ENCODE peak calls at places on chromosomes 16 and 17, in ten cellular contexts. C is RWPE2, A is tibial artery, B is H1, O is suprapubic skin, T is heart right ventricle, U is uterus, L is hepatocyte, E is ovary, H is PC-3. K is an unnamed sample.
A peak's percentile ranks its signal among the peaks of the same experiment; 100 is the strongest.

GRCh38 chr17:76272541-76273434 is 7.6 kb downstream of the UBALD2 start:
- DNase-seq in E (no peak), T (no peak), B (no peak), C (no peak), L (no peak), U (no peak), H (no peak), A (no peak), O (no peak), K (no peak)

GRCh38 chr16:4624827-4625616 is 396 bp downstream of the MGRN1 start:
- DNase-seq in U (peak; percentile 57), E (peak; percentile 60), L (peak; percentile 82), O (peak; percentile 87), A (peak; percentile 70), B (no peak), T (peak; percentile 67), H (no peak), C (no peak), K (no peak)

GRCh38 chr16:27251561-27252205 is 16.9 kb downstream of the NSMCE1 start:
- DNase-seq in H (no peak), C (no peak), O (no peak), T (no peak), L (no peak), B (no peak), E (no peak), A (no peak), U (no peak), K (no peak)

GRCh38 chr17:44557653-44558285 is 485 bp downstream of the FZD2 start:
- DNase-seq in O (peak; percentile 64), E (peak; percentile 31), A (peak; percentile 61), C (peak; percentile 71), L (peak; percentile 68), B (no peak), T (peak; percentile 48), U (peak; percentile 38), H (no peak), K (no peak)

GRCh38 chr17:80447790-80448189 is 28.6 kb downstream of the NPTX1 start:
- DNase-seq in A (no peak), E (no peak), T (no peak), U (no peak), O (no peak), L (no peak), H (no peak), C (no peak), B (no peak), K (no peak)

GRCh38 chr16:75092777-75093176 is 23.8 kb downstream of the LDHD start:
- DNase-seq in B (no peak), L (no peak), O (no peak), H (no peak), T (no peak), C (no peak), E (no peak), A (no peak), U (no peak), K (no peak)

GRCh38 chr16:17803625-17804410 is 333.1 kb upstream of the XYLT1 start:
- DNase-seq in B (no peak), T (no peak), O (no peak), U (no peak), H (no peak), L (peak; percentile 13), C (no peak), E (no peak), A (no peak), K (no peak)

GRCh38 chr16:86663691-86664517 is 85.6 kb downstream of the FOXL1 start:
- DNase-seq in C (no peak), O (no peak), U (no peak), E (no peak), B (no peak), A (no peak), T (no peak), L (no peak), H (peak; percentile 4), K (no peak)

GRCh38 chr17:40553694-40554534 is 11.4 kb downstream of the CCR7 start:
- DNase-seq in U (peak; percentile 77), H (no peak), A (peak; percentile 87), B (no peak), O (peak; percentile 90), E (peak; percentile 63), T (peak; percentile 78), C (peak; percentile 30), L (no peak), K (no peak)

GRCh38 chr17:82888583-82889495 is 49.0 kb upstream of the ZNF750 start:
- DNase-seq in C (no peak), U (no peak), H (no peak), T (peak; percentile 79), B (no peak), A (no peak), L (no peak), O (no peak), E (no peak), K (no peak)

GRCh38 chr16:84446596-84447392 is 57.7 kb downstream of the MEAK7 start:
- DNase-seq in E (no peak), O (no peak), C (no peak), B (no peak), T (no peak), A (no peak), H (no peak), U (no peak), L (no peak), K (no peak)

GRCh38 chr16:78598186-78598585 is 498.7 kb downstream of the WWOX start:
- DNase-seq in C (no peak), E (no peak), U (no peak), O (no peak), T (no peak), B (no peak), H (no peak), A (no peak), L (no peak), K (no peak)
- H3K9me3 ChIP-seq in C (no peaks in the 10 kb centered on the region), E (no peaks in the 10 kb centered on the region), U (no peaks in the 10 kb centered on the region), O (no peaks in the 10 kb centered on the region), T (no peaks in the 10 kb centered on the region), B (no peaks in the 10 kb centered on the region), H (no peaks in the 10 kb centered on the region), A (no peaks in the 10 kb centered on the region), L (no peaks in the 10 kb centered on the region), K (no peaks in the 10 kb centered on the region)

GRCh38 chr17:70204431-70204830 is 35.1 kb downstream of the KCNJ2 start:
- DNase-seq in H (no peak), L (no peak), T (no peak), E (no peak), A (no peak), O (no peak), U (no peak), B (no peak), C (no peak), K (no peak)

GRCh38 chr17:70207184-70207583 is 37.9 kb downstream of the KCNJ2 start:
- DNase-seq in U (no peak), A (no peak), E (no peak), T (no peak), O (no peak), H (no peak), B (no peak), L (no peak), C (no peak), K (no peak)

GRCh38 chr17:70208825-70209555 is 39.7 kb downstream of the KCNJ2 start:
- DNase-seq in C (no peak), B (no peak), A (no peak), O (no peak), E (no peak), T (no peak), H (no peak), L (peak; percentile 6), U (no peak), K (no peak)

GRCh38 chr17:70205386-70205785 is 36.1 kb downstream of the KCNJ2 start:
- DNase-seq in L (no peak), A (no peak), T (no peak), U (no peak), H (no peak), E (no peak), C (no peak), O (no peak), B (no peak), K (no peak)

DNA sequence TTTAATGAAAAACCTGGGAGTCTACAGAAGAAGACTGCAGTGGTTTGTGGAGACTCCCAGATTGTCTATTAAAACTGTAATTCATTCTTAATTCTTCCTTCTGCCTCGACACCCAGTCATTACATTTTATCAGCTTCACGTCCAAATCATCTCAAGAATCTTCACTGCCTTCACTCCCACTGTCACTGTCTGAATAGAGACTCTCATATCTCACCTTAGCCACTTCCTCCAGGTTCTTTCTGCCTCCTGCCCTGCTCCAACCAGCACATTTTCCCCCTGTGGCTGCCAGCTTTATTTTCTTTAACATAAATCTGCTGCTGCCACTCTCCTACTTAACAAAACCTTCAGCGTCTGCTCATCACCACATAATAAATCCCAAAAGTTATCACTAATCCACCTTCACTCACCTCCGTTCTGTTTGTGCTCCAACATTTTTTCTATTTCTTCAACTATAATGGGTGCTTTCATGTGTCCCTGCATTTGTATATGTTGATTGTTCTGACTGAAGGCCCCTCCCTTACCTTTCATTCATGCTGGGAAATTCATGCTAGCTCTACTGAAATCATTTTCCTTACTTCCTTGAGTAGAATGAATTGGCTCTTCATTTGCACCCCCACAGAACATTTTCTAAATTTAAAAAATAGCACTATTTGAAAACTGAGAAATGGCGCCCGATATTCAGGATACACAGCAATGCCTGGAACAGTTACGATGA is 38.9 kb downstream of the KCNJ2 start:
- DNase-seq in L (no peak), A (no peak), B (no peak), E (no peak), T (no peak), H (no peak), O (no peak), U (no peak), C (no peak), K (no peak)
- H3K9me3 ChIP-seq in L (no peaks in the 10 kb centered on the region), A (no peaks in the 10 kb centered on the region), B (no peaks in the 10 kb centered on the region), E (no peaks in the 10 kb centered on the region), T (no peaks in the 10 kb centered on the region), H (no peaks in the 10 kb centered on the region), O (no peaks in the 10 kb centered on the region), U (no peaks in the 10 kb centered on the region), C (no peaks in the 10 kb centered on the region), K (no peaks in the 10 kb centered on the region)

GRCh38 chr16:5793556-5793955 is 696.0 kb upstream of the EEF2KMT start:
- DNase-seq in H (no peak), O (no peak), A (no peak), C (no peak), E (no peak), B (no peak), L (no peak), U (no peak), T (no peak), K (no peak)

GRCh38 chr16:5790512-5790911 is 692.9 kb upstream of the EEF2KMT start:
- DNase-seq in B (no peak), C (no peak), E (no peak), U (no peak), L (no peak), T (no peak), H (no peak), A (no peak), O (no peak), K (no peak)

DNA sequence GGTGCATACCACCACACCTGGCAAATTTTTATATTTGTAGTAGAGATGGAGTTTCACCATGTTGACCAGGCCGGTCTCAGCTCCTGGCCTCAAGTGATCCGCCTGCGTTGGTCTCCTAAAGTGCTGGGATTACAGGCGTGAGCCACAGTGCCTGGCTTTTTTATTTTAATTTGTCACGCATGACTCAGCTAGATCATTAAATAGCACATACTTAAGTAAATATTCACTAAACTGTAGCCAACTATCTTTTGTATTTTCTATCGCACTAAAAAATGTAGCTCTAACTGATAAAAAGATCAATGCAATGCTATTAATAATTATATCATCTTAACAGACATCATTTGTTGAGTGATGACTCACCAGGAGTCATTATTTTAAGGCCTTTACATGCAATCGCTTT is 693.4 kb upstream of the EEF2KMT start:
- DNase-seq in E (no peak), B (no peak), H (no peak), A (no peak), L (no peak), C (no peak), T (no peak), O (no peak), U (no peak), K (no peak)
- H3K9me3 ChIP-seq in E (no peaks in the 10 kb centered on the region), B (no peaks in the 10 kb centered on the region), H (no peaks in the 10 kb centered on the region), A (no peaks in the 10 kb centered on the region), L (no peaks in the 10 kb centered on the region), C (no peaks in the 10 kb centered on the region), T (no peaks in the 10 kb centered on the region), O (peaks cover 3% of the 10 kb centered on the region), U (no peaks in the 10 kb centered on the region), K (no peaks in the 10 kb centered on the region)

GRCh38 chr17:16407911-16408588 is 7.3 kb upstream of the TRPV2 start:
- DNase-seq in T (peak; percentile 52), U (peak; percentile 67), A (peak; percentile 89), C (no peak), O (no peak), H (peak; percentile 47), E (peak; percentile 65), L (peak; percentile 70), B (no peak), K (no peak)
- H3K9me3 ChIP-seq in T (no peaks in the 10 kb centered on the region), U (no peaks in the 10 kb centered on the region), A (no peaks in the 10 kb centered on the region), C (no peaks in the 10 kb centered on the region), O (no peaks in the 10 kb centered on the region), H (no peaks in the 10 kb centered on the region), E (no peaks in the 10 kb centered on the region), L (no peaks in the 10 kb centered on the region), B (no peaks in the 10 kb centered on the region), K (no peaks in the 10 kb centered on the region)

K was measured in iPS DF 6.9.